ENCODE peak calls at places on chromosomes 2 and 18, in four cellular contexts. One of them, this sample, is unnamed.

GRCh38 chr2:102773149-102773706 is 11.4 kb downstream of the TMEM182 start:
- DNase-seq in HTR-8/SVneo: no peak
- DNase-seq in amniotic stem cell: no peak
- DNase-seq in bronchial epithelial cell: no peak
- DNase-seq in this sample: no peak

GRCh38 chr2:186780701-186781316 is 68.2 kb downstream of the ZSWIM2 start:
- DNase-seq in bronchial epithelial cell: peak
- DNase-seq in amniotic stem cell: no peak
- DNase-seq in HTR-8/SVneo: peak
- DNase-seq in this sample: peak

GRCh38 chr2:19848952-19849351 is 52.8 kb downstream of the TTC32 start:
- DNase-seq in bronchial epithelial cell: no peak
- DNase-seq in amniotic stem cell: no peak
- DNase-seq in HTR-8/SVneo: no peak
- DNase-seq in this sample: no peak

GRCh38 chr18:37246779-37247340 is 318.7 kb downstream of the CELF4 start:
- DNase-seq in bronchial epithelial cell: no peak
- DNase-seq in HTR-8/SVneo: no peak
- DNase-seq in amniotic stem cell: no peak
- DNase-seq in this sample: no peak

GRCh38 chr2:26401739-26402541 is at the start of gene DRC1:
- DNase-seq in amniotic stem cell: peak
- DNase-seq in HTR-8/SVneo: peak
- DNase-seq in bronchial epithelial cell: peak
- DNase-seq in this sample: peak

GRCh38 chr2:210502997-210503621 is 26.6 kb upstream of the LANCL1 start:
- DNase-seq in bronchial epithelial cell: peak
- DNase-seq in HTR-8/SVneo: peak
- DNase-seq in amniotic stem cell: peak
- DNase-seq in this sample: peak

GRCh38 chr18:42801706-42802105 is 313.8 kb downstream of the RIT2 start:
- DNase-seq in HTR-8/SVneo: no peak
- DNase-seq in bronchial epithelial cell: no peak
- DNase-seq in amniotic stem cell: no peak
- DNase-seq in this sample: no peak

GRCh38 chr2:147715807-147716206 is 129.0 kb upstream of the ACVR2A start:
- DNase-seq in HTR-8/SVneo: no peak
- DNase-seq in amniotic stem cell: no peak
- DNase-seq in bronchial epithelial cell: no peak
- DNase-seq in this sample: no peak

GRCh38 chr2:233012301-233012971 is 620 bp downstream of the NGEF start:
- DNase-seq in HTR-8/SVneo: no peak
- DNase-seq in bronchial epithelial cell: no peak
- DNase-seq in amniotic stem cell: no peak
- DNase-seq in this sample: no peak

GRCh38 chr2:37196320-37197195 is at the start of gene CEBPZOS:
- DNase-seq in HTR-8/SVneo: peak
- DNase-seq in amniotic stem cell: peak
- DNase-seq in bronchial epithelial cell: peak
- DNase-seq in this sample: peak

GRCh38 chr2:10527585-10527984 is 79.5 kb upstream of the ODC1 start:
- DNase-seq in amniotic stem cell: no peak
- DNase-seq in HTR-8/SVneo: no peak
- DNase-seq in bronchial epithelial cell: no peak
- DNase-seq in this sample: no peak

GRCh38 chr2:177783091-177783490 is 289.5 kb downstream of the PDE11A start:
- DNase-seq in HTR-8/SVneo: no peak
- DNase-seq in amniotic stem cell: no peak
- DNase-seq in bronchial epithelial cell: no peak
- DNase-seq in this sample: no peak

GRCh38 chr2:227376911-227377396 is 2.2 kb downstream of the TM4SF20 start:
- DNase-seq in amniotic stem cell: no peak
- DNase-seq in bronchial epithelial cell: no peak
- DNase-seq in HTR-8/SVneo: no peak
- DNase-seq in this sample: no peak

GRCh38 chr2:238174701-238175100 is 15.9 kb downstream of the ERFE start:
- DNase-seq in bronchial epithelial cell: peak
- DNase-seq in amniotic stem cell: no peak
- DNase-seq in HTR-8/SVneo: no peak
- DNase-seq in this sample: no peak

GRCh38 chr2:229650886-229651285 is 63.5 kb downstream of the DNER start:
- DNase-seq in amniotic stem cell: no peak
- DNase-seq in HTR-8/SVneo: no peak
- DNase-seq in bronchial epithelial cell: no peak
- DNase-seq in this sample: no peak

GRCh38 chr2:110114007-110114591 is 1.5 kb downstream of the MALL start:
- DNase-seq in bronchial epithelial cell: peak
- DNase-seq in amniotic stem cell: no peak
- DNase-seq in HTR-8/SVneo: no peak
- DNase-seq in this sample: no peak

GRCh38 chr2:225894240-225894980 is 494.9 kb downstream of the NYAP2 start:
- DNase-seq in amniotic stem cell: peak
- DNase-seq in bronchial epithelial cell: peak
- DNase-seq in HTR-8/SVneo: peak
- DNase-seq in this sample: no peak

GRCh38 chr18:31778391-31778950 is 17.8 kb upstream of the SLC25A52 start:
- DNase-seq in amniotic stem cell: no peak
- DNase-seq in bronchial epithelial cell: no peak
- DNase-seq in HTR-8/SVneo: no peak
- DNase-seq in this sample: no peak

GRCh38 chr2:188158337-188159100 is 133.2 kb upstream of the GULP1 start:
- DNase-seq in HTR-8/SVneo: peak
- DNase-seq in amniotic stem cell: no peak
- DNase-seq in bronchial epithelial cell: peak
- DNase-seq in this sample: peak

GRCh38 chr2:8571792-8572499 is 109.9 kb upstream of the ID2 start:
- DNase-seq in amniotic stem cell: no peak
- DNase-seq in HTR-8/SVneo: no peak
- DNase-seq in bronchial epithelial cell: no peak
- DNase-seq in this sample: no peak

GRCh38 chr18:21262244-21262643 is 20.2 kb downstream of the GREB1L start:
- DNase-seq in bronchial epithelial cell: no peak
- DNase-seq in amniotic stem cell: no peak
- DNase-seq in HTR-8/SVneo: no peak
- DNase-seq in this sample: no peak

GRCh38 chr2:5668682-5669267 is 23.4 kb upstream of the SOX11 start:
- DNase-seq in HTR-8/SVneo: no peak
- DNase-seq in amniotic stem cell: no peak
- DNase-seq in bronchial epithelial cell: no peak
- DNase-seq in this sample: no peak

GRCh38 chr2:216636570-216637450 is 3.6 kb downstream of the IGFBP2 start:
- DNase-seq in HTR-8/SVneo: no peak
- DNase-seq in bronchial epithelial cell: peak
- DNase-seq in amniotic stem cell: peak
- DNase-seq in this sample: no peak

GRCh38 chr18:22650247-22650646 is 232.5 kb upstream of the CTAGE1 start:
- DNase-seq in HTR-8/SVneo: no peak
- DNase-seq in amniotic stem cell: no peak
- DNase-seq in bronchial epithelial cell: no peak
- DNase-seq in this sample: no peak

GRCh38 chr2:169452080-169452479 is 27.2 kb upstream of the BBS5 start:
- DNase-seq in HTR-8/SVneo: peak
- DNase-seq in amniotic stem cell: peak
- DNase-seq in bronchial epithelial cell: peak
- DNase-seq in this sample: no peak

GRCh38 chr2:240124651-240125030 is 11.5 kb downstream of the COPS9 start:
- DNase-seq in HTR-8/SVneo: no peak
- DNase-seq in amniotic stem cell: no peak
- DNase-seq in bronchial epithelial cell: no peak
- DNase-seq in this sample: no peak

GRCh38 chr2:30282081-30282480 is 50.7 kb downstream of the LBH start:
- DNase-seq in bronchial epithelial cell: no peak
- DNase-seq in HTR-8/SVneo: no peak
- DNase-seq in amniotic stem cell: no peak
- DNase-seq in this sample: no peak

GRCh38 chr2:222423632-222424280 is 587 bp upstream of the SGPP2 start:
- DNase-seq in amniotic stem cell: no peak
- DNase-seq in bronchial epithelial cell: peak
- DNase-seq in HTR-8/SVneo: no peak
- DNase-seq in this sample: peak

GRCh38 chr2:200773083-200773482 is 38.6 kb upstream of the BZW1 start:
- DNase-seq in amniotic stem cell: no peak
- DNase-seq in bronchial epithelial cell: no peak
- DNase-seq in HTR-8/SVneo: no peak
- DNase-seq in this sample: no peak

This sample was measured in trophoblast cell.